ENCODE peak calls at places on chromosomes 11 and 22, in five cellular contexts. One of them, this sample, is unnamed.

GRCh38 chr11:95917188-95918036 is 6.5 kb downstream of the MTMR2 start:
- DNase-seq in HepG2: no peak
- DNase-seq in GM12878: no peak
- DNase-seq in H1: no peak
- DNase-seq in K562: no peak
- DNase-seq in this sample: no peak

GRCh38 chr11:78810489-78811090 is 235.9 kb upstream of the NARS2 start:
- DNase-seq in K562: no peak
- DNase-seq in H1: no peak
- DNase-seq in GM12878: no peak
- DNase-seq in HepG2: no peak
- DNase-seq in this sample: no peak

GRCh38 chr11:62024975-62025374 is 57.5 kb upstream of the FTH1 start:
- DNase-seq in GM12878: no peak
- DNase-seq in H1: no peak
- DNase-seq in K562: no peak
- DNase-seq in HepG2: peak
- DNase-seq in this sample: no peak

GRCh38 chr11:44256673-44257291 is 53.2 kb downstream of the ALX4 start:
- DNase-seq in H1: no peak
- DNase-seq in GM12878: no peak
- DNase-seq in K562: no peak
- DNase-seq in HepG2: peak
- DNase-seq in this sample: no peak

GRCh38 chr11:88169481-88169880 is 5.8 kb downstream of the RAB38 start:
- DNase-seq in GM12878: no peak
- DNase-seq in K562: no peak
- DNase-seq in H1: no peak
- DNase-seq in HepG2: no peak
- DNase-seq in this sample: no peak

GRCh38 chr11:112871909-112872511 is 89.2 kb upstream of the NCAM1 start:
- DNase-seq in HepG2: no peak
- DNase-seq in GM12878: no peak
- DNase-seq in K562: no peak
- DNase-seq in H1: no peak
- DNase-seq in this sample: no peak

GRCh38 chr11:764322-765024 is 12.8 kb downstream of the GATD1 start:
- DNase-seq in K562: no peak
- DNase-seq in HepG2: no peak
- DNase-seq in H1: no peak
- DNase-seq in GM12878: no peak
- DNase-seq in this sample: no peak

GRCh38 chr11:114155116-114155515 is 95.6 kb downstream of the ZBTB16 start:
- DNase-seq in K562: no peak
- DNase-seq in H1: no peak
- DNase-seq in HepG2: no peak
- DNase-seq in GM12878: no peak
- DNase-seq in this sample: no peak

GRCh38 chr11:8442301-8442700 is 151.7 kb downstream of the STK33 start:
- DNase-seq in GM12878: no peak
- DNase-seq in K562: no peak
- DNase-seq in HepG2: peak
- DNase-seq in H1: no peak
- DNase-seq in this sample: no peak

DNA sequence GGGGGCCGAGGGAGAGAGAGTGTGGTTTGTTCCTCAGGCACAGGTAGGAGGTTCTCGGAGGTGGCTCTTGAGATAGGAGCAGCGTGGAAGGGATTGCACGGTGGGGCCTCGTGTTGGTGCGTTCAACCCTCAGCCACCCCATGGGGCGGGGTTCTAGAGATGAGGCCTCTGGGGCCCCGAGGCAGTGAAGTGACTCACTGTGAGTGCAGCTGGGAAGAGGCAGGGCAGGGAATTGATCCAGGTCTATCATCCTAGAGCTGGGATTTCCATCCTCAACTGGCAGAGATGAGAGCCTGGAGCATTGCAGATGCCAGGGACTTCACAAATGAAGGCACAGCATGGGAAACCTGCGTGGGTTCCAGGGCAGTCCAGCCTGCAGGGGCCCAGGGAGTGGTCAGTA is 5.2 kb upstream of the SMARCB1 start:
- DNase-seq in GM12878: no peak
- DNase-seq in HepG2: no peak
- DNase-seq in K562: peak
- DNase-seq in H1: no peak
- DNase-seq in this sample: no peak
- TF ChIP-seq ATF2 in GM12878: no peak
- TF ChIP-seq ATF2 in HepG2: no peak
- TF ChIP-seq ATF2 in K562: no peak
- TF ChIP-seq ATF2 in H1: no peak
- TF ChIP-seq ATF2 in this sample: no peak

GRCh38 chr11:13080861-13081260 is 71.7 kb downstream of the RASSF10 start:
- DNase-seq in H1: no peak
- DNase-seq in K562: no peak
- DNase-seq in GM12878: no peak
- DNase-seq in HepG2: no peak
- DNase-seq in this sample: no peak
- TF ChIP-seq ATF2 in H1: no peak
- TF ChIP-seq ATF2 in K562: no peak
- TF ChIP-seq ATF2 in GM12878: no peak
- TF ChIP-seq ATF2 in HepG2: no peak
- TF ChIP-seq ATF2 in this sample: no peak

DNA sequence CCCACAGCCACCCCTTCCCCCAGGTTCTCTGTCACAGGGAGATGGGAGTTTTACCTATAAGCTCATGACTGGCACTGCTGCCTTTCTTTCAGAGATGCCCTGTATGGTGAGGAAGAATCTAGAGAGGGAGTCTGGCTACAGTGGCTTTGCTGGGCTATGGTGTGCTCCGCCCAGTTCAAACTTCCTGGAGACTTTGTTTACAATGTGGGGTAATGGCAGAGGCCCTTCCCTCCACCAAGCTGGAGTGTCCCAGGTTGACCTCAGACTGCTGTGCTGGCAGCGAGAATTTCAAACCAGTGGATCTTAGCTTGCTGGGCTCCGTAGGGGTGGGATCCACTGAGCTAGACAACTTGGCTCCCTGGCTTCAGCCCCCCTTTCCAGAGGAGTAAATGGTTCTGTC is 143.5 kb downstream of the MSANTD4 start:
- DNase-seq in K562: no peak
- DNase-seq in HepG2: peak
- DNase-seq in H1: no peak
- DNase-seq in GM12878: no peak
- DNase-seq in this sample: no peak
- TF ChIP-seq ATF2 in K562: no peak
- TF ChIP-seq ATF2 in HepG2: no peak
- TF ChIP-seq ATF2 in H1: no peak
- TF ChIP-seq ATF2 in GM12878: no peak
- TF ChIP-seq ATF2 in this sample: no peak

DNA sequence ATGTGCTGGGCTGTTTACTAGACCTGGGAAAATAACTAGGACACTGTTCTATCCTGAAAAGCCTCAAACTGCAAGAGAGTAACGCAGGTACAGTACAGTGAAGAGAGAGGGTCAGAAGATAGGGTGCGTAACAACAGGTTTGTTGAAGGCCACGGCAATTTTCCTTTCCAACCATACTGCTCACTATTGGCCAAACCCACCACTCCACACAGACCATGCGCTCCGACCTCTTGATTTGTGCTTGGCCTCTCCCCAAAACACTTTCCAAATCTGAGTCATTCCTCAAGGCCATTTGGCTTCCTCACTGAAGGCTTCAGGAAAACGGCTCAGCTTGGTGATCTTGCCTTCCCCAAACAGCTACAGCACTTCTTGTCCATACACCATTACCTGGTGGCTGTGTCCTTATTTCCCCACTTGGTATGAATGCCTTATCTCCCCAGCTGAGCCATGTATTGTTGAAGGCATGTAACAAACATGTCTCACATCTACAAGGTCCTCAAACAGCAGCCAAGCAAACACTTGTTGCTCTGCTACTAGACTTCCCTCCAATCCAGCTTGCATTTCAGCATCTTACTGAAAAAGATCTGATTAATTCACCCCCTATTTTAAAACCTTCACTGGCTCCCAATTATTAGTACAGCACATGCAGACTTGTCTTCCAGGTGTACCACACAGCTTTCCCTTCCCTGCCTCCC is 40.9 kb downstream of the TCF20 start:
- DNase-seq in H1: no peak
- DNase-seq in K562: no peak
- DNase-seq in HepG2: no peak
- DNase-seq in GM12878: no peak
- DNase-seq in this sample: no peak
- TF ChIP-seq ATF2 in H1: no peak
- TF ChIP-seq ATF2 in K562: no peak
- TF ChIP-seq ATF2 in HepG2: no peak
- TF ChIP-seq ATF2 in GM12878: no peak
- TF ChIP-seq ATF2 in this sample: no peak

DNA sequence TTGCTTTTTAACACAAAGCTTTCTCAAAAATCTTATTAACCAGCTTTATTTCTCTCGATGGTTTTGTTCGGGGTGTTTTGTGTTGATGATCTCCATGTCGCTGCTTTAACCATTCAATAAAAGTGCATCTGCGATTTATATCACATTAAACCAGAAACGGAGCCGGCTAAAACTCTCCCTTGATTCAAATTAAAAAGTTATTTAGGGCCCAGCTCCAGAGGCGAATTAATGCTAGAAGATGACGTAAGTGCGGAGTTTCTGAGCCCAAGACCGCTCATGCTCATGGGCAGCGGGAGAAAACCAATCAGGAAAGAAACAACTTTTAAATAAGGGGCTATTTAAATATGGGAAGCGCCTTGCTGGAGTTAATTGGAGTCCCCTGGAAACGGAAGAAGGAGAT is 1.6 kb upstream of the DBX1 start:
- DNase-seq in HepG2: no peak
- DNase-seq in GM12878: no peak
- DNase-seq in H1: no peak
- DNase-seq in K562: no peak
- DNase-seq in this sample: no peak
- TF ChIP-seq ATF2 in HepG2: no peak
- TF ChIP-seq ATF2 in GM12878: no peak
- TF ChIP-seq ATF2 in H1: no peak
- TF ChIP-seq ATF2 in K562: no peak
- TF ChIP-seq ATF2 in this sample: no peak

GRCh38 chr22:25853078-25853477 is 111.1 kb downstream of the MYO18B start:
- DNase-seq in H1: no peak
- DNase-seq in K562: peak
- DNase-seq in HepG2: no peak
- DNase-seq in GM12878: no peak
- DNase-seq in this sample: no peak
- TF ChIP-seq ATF2 in H1: no peak
- TF ChIP-seq ATF2 in K562: no peak
- TF ChIP-seq ATF2 in HepG2: no peak
- TF ChIP-seq ATF2 in GM12878: no peak
- TF ChIP-seq ATF2 in this sample: no peak

This sample was measured in WTC11.